ENCODE peak calls at places on chromosomes 11 and 22, in seven cellular contexts. R is AG09319, C is RCC 7860, L is lung microvascular endothelial cell, W is left colon, V is NCI-H1417, I is ELR. A is an unnamed sample.

GRCh38 chr11:29231991-29232390 is 784.8 kb downstream of the KCNA4 start:
- DNase-seq in L (no peak), C (no peak), V (no peak), I (no peak), R (peak; percentile 44), W (no peak), A (no peak)

GRCh38 chr11:19938866-19939265 is 221.4 kb downstream of the DBX1 start:
- DNase-seq in L (no peak), C (no peak), I (no peak), R (no peak), W (no peak), V (no peak), A (no peak)

GRCh38 chr11:70104419-70104818 is 26.3 kb downstream of the ANO1 start:
- DNase-seq in L (no peak), R (no peak), I (no peak), W (no peak), C (peak; percentile 8), V (no peak), A (no peak)

GRCh38 chr11:27414644-27415043 is 51.6 kb upstream of the CCDC34 start:
- DNase-seq in W (no peak), C (no peak), R (no peak), V (no peak), I (no peak), L (no peak), A (no peak)

GRCh38 chr11:62245271-62245753 is 3.3 kb downstream of the SCGB1D2 start:
- DNase-seq in L (peak; percentile 71), I (peak; percentile 33), R (no peak), C (no peak), V (no peak), W (peak; percentile 9), A (peak; percentile 13)

GRCh38 chr22:24578355-24579241 is 14.3 kb downstream of the LRRC75B start:
- DNase-seq in I (no peak), V (no peak), L (no peak), C (no peak), R (no peak), W (no peak), A (no peak)

GRCh38 chr11:77147036-77147315 is 18.9 kb downstream of the MYO7A start:
- DNase-seq in C (no peak), W (no peak), V (no peak), L (no peak), I (no peak), R (no peak), A (no peak)

GRCh38 chr11:11382858-11383532 is 29.9 kb upstream of the CSNK2A3 start:
- DNase-seq in R (no peak), I (no peak), C (no peak), V (peak; percentile 94), L (no peak), W (no peak), A (no peak)

GRCh38 chr22:38865201-38866023 is 6.6 kb downstream of the CBX6 start:
- DNase-seq in V (no peak), C (no peak), R (no peak), I (no peak), W (no peak), L (no peak), A (peak; percentile 68)

GRCh38 chr11:119729581-119730346 is 764 bp upstream of the NECTIN1 start:
- DNase-seq in V (no peak), I (peak; percentile 55), C (no peak), L (peak; percentile 59), R (peak; percentile 36), W (peak; percentile 82), A (peak; percentile 65)

GRCh38 chr11:131760191-131760951 is 390.0 kb downstream of the NTM start:
- DNase-seq in I (peak; percentile 86), C (no peak), L (peak; percentile 81), R (no peak), W (no peak), V (no peak), A (no peak)

GRCh38 chr11:117912497-117912896 is 16.7 kb downstream of the TMPRSS13 start:
- DNase-seq in V (no peak), C (no peak), I (no peak), L (no peak), R (no peak), W (no peak), A (no peak)

GRCh38 chr11:120134931-120135228 is 3.0 kb downstream of the TRIM29 start:
- DNase-seq in W (no peak), I (no peak), C (no peak), R (no peak), L (no peak), V (no peak), A (peak; percentile 18)

GRCh38 chr11:115930276-115930675 is 426.1 kb upstream of the CADM1 start:
- DNase-seq in W (no peak), V (no peak), I (no peak), L (no peak), C (no peak), R (no peak), A (no peak)

GRCh38 chr11:75078233-75078632 is 18.4 kb downstream of the OR2AT4 start:
- DNase-seq in R (no peak), I (peak; percentile 56), W (no peak), L (no peak), V (no peak), C (peak; percentile 74), A (no peak)

GRCh38 chr11:14418801-14419417 is 59.9 kb upstream of the RRAS2 start:
- DNase-seq in R (no peak), W (no peak), C (peak; percentile 17), V (peak; percentile 26), I (peak; percentile 60), L (peak; percentile 65), A (no peak)

GRCh38 chr11:11366793-11367192 is 13.7 kb upstream of the CSNK2A3 start:
- DNase-seq in I (peak; percentile 10), L (peak; percentile 31), C (no peak), V (no peak), W (no peak), R (no peak), A (no peak)

GRCh38 chr11:10476927-10477689 is 22.0 kb downstream of the AMPD3 start:
- DNase-seq in W (no peak), L (no peak), V (peak; percentile 23), C (no peak), R (no peak), I (no peak), A (no peak)

GRCh38 chr11:72228844-72229231 is 4.3 kb downstream of the INPPL1 start:
- DNase-seq in W (no peak), C (no peak), R (no peak), L (no peak), V (no peak), I (no peak), A (peak; percentile 63)

GRCh38 chr11:131504199-131504949 is 134.0 kb downstream of the NTM start:
- DNase-seq in R (no peak), W (no peak), I (peak; percentile 1), C (no peak), L (no peak), V (no peak), A (peak; percentile 26)

GRCh38 chr11:64225608-64226506 is at the start of the genes NUDT22 and TRPT1:
- DNase-seq in C (peak; percentile 53), R (no peak), V (peak; percentile 90), W (peak; percentile 96), L (peak; percentile 78), I (peak; percentile 89), A (peak; percentile 97)

GRCh38 chr11:44989831-44990566 is 39.3 kb upstream of the TP53I11 start:
- DNase-seq in C (no peak), L (no peak), W (no peak), V (no peak), I (no peak), R (no peak), A (peak; percentile 88)

GRCh38 chr22:27317961-27318360 is 483.6 kb downstream of the MN1 start:
- DNase-seq in V (no peak), R (no peak), I (no peak), W (peak; percentile 42), C (peak; percentile 80), L (no peak), A (no peak)

GRCh38 chr11:72069787-72070251 is 10.5 kb downstream of the NUMA1 start:
- DNase-seq in R (peak; percentile 60), L (peak; percentile 85), V (no peak), W (peak; percentile 81), C (peak; percentile 83), I (peak; percentile 93), A (peak; percentile 85)

GRCh38 chr11:5252280-5253265 is 2.0 kb downstream of the HBG2 start:
- DNase-seq in W (no peak), C (no peak), V (no peak), R (no peak), L (no peak), I (no peak), A (no peak)

GRCh38 chr11:104772806-104773241 is 125.4 kb downstream of the CASP12 start:
- DNase-seq in L (peak; percentile 90), I (peak; percentile 92), V (no peak), C (peak; percentile 73), W (no peak), R (peak; percentile 70), A (no peak)

GRCh38 chr11:74839971-74840370 is 91.3 kb downstream of the RNF169 start:
- DNase-seq in C (no peak), I (no peak), V (no peak), R (no peak), W (no peak), L (peak; percentile 20), A (no peak)

GRCh38 chr22:19976671-19977070 is 35.1 kb upstream of the TXNRD2 start:
- DNase-seq in C (no peak), I (no peak), R (no peak), W (no peak), L (no peak), V (no peak), A (no peak)

GRCh38 chr22:23822101-23822671 is 16.6 kb downstream of the DERL3 start:
- DNase-seq in V (no peak), R (no peak), I (no peak), C (no peak), W (no peak), L (no peak), A (no peak)

GRCh38 chr11:130371004-130371590 is 56.4 kb upstream of the ZBTB44 start:
- DNase-seq in C (no peak), L (no peak), R (no peak), W (no peak), V (no peak), I (no peak), A (no peak)

A was measured in pancreas.